ENCODE peak calls at places on chromosomes 11 and 22, in eight cellular contexts. K is H1, A is left ventricle myocardium inferior, Y is neural progenitor cell, V is GM23248, X is hepatocyte, B is colonic mucosa, H is iPS DF 6.9. L is an unnamed sample.

GRCh38 chr11:14312736-14313438 is 46.1 kb downstream of the RRAS2 start:
- DNase-seq in B (no peak), K (no peak), H (no peak), X (no peak), A (no peak), Y (no peak), V (peak; percentile 26), L (no peak)

GRCh38 chr11:107009190-107009589 is 9.1 kb downstream of the GUCY1A2 start:
- DNase-seq in A (no peak), K (no peak), X (no peak), B (no peak), H (no peak), V (no peak), Y (no peak), L (no peak)

GRCh38 chr22:19878461-19879247 is 24.0 kb upstream of the GNB1L start:
- DNase-seq in H (no peak), B (no peak), V (peak; percentile 44), A (no peak), K (no peak), Y (no peak), X (no peak), L (peak; percentile 48)

GRCh38 chr11:22707119-22707899 is 40.9 kb downstream of the GAS2 start:
- DNase-seq in A (no peak), V (no peak), H (no peak), B (no peak), X (no peak), Y (no peak), K (no peak), L (no peak)

GRCh38 chr22:40407831-40408717 is 37.7 kb downstream of the SGSM3 start:
- DNase-seq in X (no peak), H (no peak), Y (no peak), K (no peak), V (no peak), B (no peak), A (no peak), L (no peak)

GRCh38 chr11:30333405-30333804 is 10.5 kb downstream of the ARL14EP start:
- DNase-seq in A (no peak), X (peak; percentile 36), Y (peak; percentile 15), H (no peak), K (no peak), B (no peak), V (peak; percentile 17), L (no peak)

GRCh38 chr11:90635145-90635544 is 412.3 kb upstream of the CHORDC1 start:
- DNase-seq in V (no peak), Y (no peak), A (no peak), B (no peak), X (no peak), H (no peak), K (no peak), L (no peak)

GRCh38 chr11:37657645-37658044 is 1059.6 kb upstream of the RAG2 start:
- DNase-seq in A (no peak), V (no peak), X (no peak), K (no peak), H (no peak), Y (no peak), B (no peak), L (no peak)

GRCh38 chr11:36463781-36464180 is 46.3 kb downstream of the TRAF6 start:
- DNase-seq in A (no peak), B (no peak), V (no peak), K (no peak), Y (no peak), H (no peak), X (no peak), L (no peak)

GRCh38 chr11:74019860-74020259 is 11.0 kb upstream of the UCP3 start:
- DNase-seq in A (no peak), X (no peak), V (peak; percentile 72), Y (no peak), K (no peak), H (no peak), B (no peak), L (no peak)

GRCh38 chr11:87022254-87022653 is 15.5 kb upstream of the TMEM135 start:
- DNase-seq in X (no peak), B (no peak), Y (no peak), V (no peak), H (no peak), A (no peak), K (no peak), L (no peak)

GRCh38 chr11:119709638-119710346 is 19.2 kb downstream of the NECTIN1 start:
- DNase-seq in K (no peak), V (no peak), H (no peak), Y (peak; percentile 95), B (no peak), A (no peak), X (peak; percentile 75), L (no peak)

GRCh38 chr11:65291613-65292012 is 23.1 kb upstream of the CDC42EP2 start:
- DNase-seq in K (no peak), Y (no peak), A (no peak), H (no peak), X (peak; percentile 47), V (peak; percentile 77), B (no peak), L (no peak)

GRCh38 chr22:45639747-45640102 is 31.9 kb upstream of the ATXN10 start:
- DNase-seq in B (no peak), V (no peak), Y (no peak), A (no peak), X (no peak), H (no peak), K (no peak), L (no peak)

GRCh38 chr11:48052183-48053040 is 72.1 kb downstream of the PTPRJ start:
- DNase-seq in X (peak; percentile 61), B (no peak), Y (peak; percentile 24), V (peak; percentile 66), H (no peak), A (no peak), K (peak; percentile 53), L (no peak)

GRCh38 chr11:91220476-91221202 is 997.8 kb upstream of the CHORDC1 start:
- DNase-seq in A (no peak), Y (no peak), B (no peak), X (peak; percentile 24), K (no peak), V (peak; percentile 2), H (no peak), L (no peak)

GRCh38 chr11:20057055-20057943 is 103.0 kb downstream of the DBX1 start:
- DNase-seq in B (no peak), K (no peak), Y (no peak), A (no peak), V (no peak), H (no peak), X (no peak), L (no peak)

GRCh38 chr11:66158156-66158555 is 88.1 kb downstream of the PACS1 start:
- DNase-seq in Y (no peak), H (no peak), V (no peak), A (no peak), X (no peak), K (no peak), B (no peak), L (no peak)

GRCh38 chr11:12394601-12395000 is 17.2 kb downstream of the PARVA start:
- DNase-seq in K (no peak), Y (no peak), A (no peak), V (no peak), H (no peak), B (no peak), X (no peak), L (no peak)

GRCh38 chr11:134244593-134244992 is 8.6 kb downstream of the THYN1 start:
- DNase-seq in V (peak; percentile 45), X (peak; percentile 29), B (no peak), H (no peak), K (no peak), Y (peak; percentile 28), A (no peak), L (no peak)

GRCh38 chr11:17439316-17439782 is 37.3 kb downstream of the ABCC8 start:
- DNase-seq in K (no peak), X (peak; percentile 76), B (no peak), H (no peak), Y (no peak), A (no peak), V (no peak), L (no peak)

GRCh38 chr11:47672283-47672730 is 29.9 kb upstream of the MTCH2 start:
- DNase-seq in K (no peak), H (no peak), B (no peak), Y (no peak), A (no peak), X (no peak), V (peak; percentile 26), L (no peak)

GRCh38 chr22:31646186-31647019 is 15.6 kb downstream of the PISD start:
- DNase-seq in B (no peak), K (no peak), A (no peak), V (peak; percentile 95), Y (no peak), H (no peak), X (peak; percentile 81), L (no peak)

GRCh38 chr11:64235427-64236161 is 1.2 kb downstream of the VEGFB start:
- DNase-seq in Y (no peak), X (no peak), H (no peak), V (no peak), B (no peak), A (no peak), K (no peak), L (peak; percentile 50)
- H3K4me1 ChIP-seq in Y (peaks cover 9% of the 10 kb centered on the region), X (peaks cover 14% of the 10 kb centered on the region), H (peaks cover 4% of the 10 kb centered on the region), V (peaks cover 6% of the 10 kb centered on the region), B (peaks cover 22% of the 10 kb centered on the region), A (peaks cover 67% of the 10 kb centered on the region), K (no peaks in the 10 kb centered on the region), L (peaks cover 32% of the 10 kb centered on the region)

GRCh38 chr11:63537293-63538101 is 889 bp downstream of the PLAAT4 start:
- DNase-seq in V (peak; percentile 47), H (no peak), B (no peak), Y (no peak), K (no peak), A (peak; percentile 65), X (no peak), L (peak; percentile 65)
- H3K4me3 ChIP-seq in V (peak overlapping the region; percentile 64), H (no peak overlapping the region), B (peak overlapping the region; percentile 42), Y (no peak overlapping the region), K (no peak overlapping the region), A (peak overlapping the region; percentile 64), X (no peak overlapping the region), L (peak overlapping the region; percentile 6)

DNA sequence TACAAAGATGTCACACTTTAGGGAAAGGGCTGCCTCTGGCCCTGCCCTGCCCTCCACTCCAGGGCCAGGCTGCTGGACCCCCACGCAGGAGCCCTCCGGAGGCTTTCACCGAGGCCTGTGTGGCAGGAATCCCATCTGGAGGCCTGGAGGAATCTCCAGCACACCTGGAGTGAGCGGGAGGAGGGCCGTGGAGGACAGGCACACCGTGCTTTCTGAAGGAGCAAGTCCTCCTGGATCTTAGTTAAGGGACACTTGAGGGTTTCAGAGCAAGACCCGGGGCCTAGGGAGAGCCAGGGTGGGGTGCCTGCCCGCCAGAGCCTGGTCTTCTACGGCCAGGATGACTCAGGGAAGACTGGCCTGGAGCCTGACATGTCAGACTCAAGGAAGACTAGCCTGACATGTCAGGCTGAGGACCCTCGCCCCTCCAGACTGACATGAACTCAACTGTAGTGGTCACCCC is 2.1 kb upstream of the PIM3 start:
- DNase-seq in A (peak; percentile 10), Y (no peak), B (no peak), K (no peak), V (no peak), H (no peak), X (no peak), L (peak; percentile 24)
- H3K4me1 ChIP-seq in A (peaks cover 73% of the 10 kb centered on the region), Y (peaks cover 5% of the 10 kb centered on the region), B (peaks cover 11% of the 10 kb centered on the region), K (no peaks in the 10 kb centered on the region), V (peaks cover 5% of the 10 kb centered on the region), H (peaks cover 13% of the 10 kb centered on the region), X (peaks cover 32% of the 10 kb centered on the region), L (peaks cover 38% of the 10 kb centered on the region)

DNA sequence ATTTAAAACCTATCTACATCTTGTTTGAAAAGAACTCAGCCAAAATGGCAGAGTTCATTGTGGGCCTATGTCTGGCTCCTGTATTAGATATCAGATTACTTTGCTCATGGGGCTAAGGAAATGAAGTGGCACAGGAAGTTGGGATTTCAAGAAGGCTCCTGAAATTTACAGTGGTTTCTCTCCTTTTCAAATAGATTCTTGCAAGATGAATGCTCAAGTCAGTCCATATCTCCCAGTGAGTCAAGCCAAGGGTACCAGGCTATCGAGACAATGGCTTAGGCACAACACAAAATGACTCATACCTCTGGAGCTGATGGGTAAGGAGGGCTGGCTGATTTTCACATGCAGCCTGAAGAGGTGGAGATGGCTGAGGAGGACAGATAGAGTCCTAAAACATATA is 24.1 kb upstream of the APOA1 start:
- DNase-seq in K (no peak), Y (no peak), A (no peak), H (no peak), X (no peak), B (no peak), V (peak; percentile 80), L (no peak)
- H3K4me3 ChIP-seq in K (no peak overlapping the region), Y (no peak overlapping the region), A (no peak overlapping the region), H (no peak overlapping the region), X (no peak overlapping the region), B (no peak overlapping the region), V (no peak overlapping the region), L (no peak overlapping the region)

L was measured in pancreas.